ENCODE peak calls at places on chromosomes 1 and 21, in eight cellular contexts. One of them, this sample, is unnamed.

GRCh38 chr1:201850053-201850397 is 21.1 kb downstream of the IPO9 start:
- DNase-seq in stimulated activated CD8-positive, alpha-beta memory T cell treated with anti-CD3 and anti-CD28 coated beads, Interleukin-4, amount 100 ng/mL, for 4 hours: no peak
- DNase-seq in T1000: no peak
- DNase-seq in mucosa of descending colon: no peak
- DNase-seq in GM10248: no peak
- DNase-seq in endothelial cell: no peak
- DNase-seq in activated CD4-positive, alpha-beta T cell treated with anti-CD3 and anti-CD28 coated beads for 4 hours: no peak
- DNase-seq in GM12891: no peak
- DNase-seq in this sample: no peak

GRCh38 chr21:28482657-28483056 is 510.0 kb downstream of the LTN1 start:
- DNase-seq in stimulated activated CD8-positive, alpha-beta memory T cell treated with anti-CD3 and anti-CD28 coated beads, Interleukin-4, amount 100 ng/mL, for 4 hours: no peak
- DNase-seq in T1000: no peak
- DNase-seq in mucosa of descending colon: no peak
- DNase-seq in GM10248: no peak
- DNase-seq in endothelial cell: no peak
- DNase-seq in activated CD4-positive, alpha-beta T cell treated with anti-CD3 and anti-CD28 coated beads for 4 hours: no peak
- DNase-seq in GM12891: no peak
- DNase-seq in this sample: no peak

GRCh38 chr21:45787371-45787770 is 143.8 kb downstream of the PCBP3 start:
- DNase-seq in stimulated activated CD8-positive, alpha-beta memory T cell treated with anti-CD3 and anti-CD28 coated beads, Interleukin-4, amount 100 ng/mL, for 4 hours: no peak
- DNase-seq in T1000: no peak
- DNase-seq in mucosa of descending colon: no peak
- DNase-seq in GM10248: no peak
- DNase-seq in endothelial cell: no peak
- DNase-seq in activated CD4-positive, alpha-beta T cell treated with anti-CD3 and anti-CD28 coated beads for 4 hours: no peak
- DNase-seq in GM12891: no peak
- DNase-seq in this sample: no peak

GRCh38 chr1:160429702-160430535 is 29.6 kb downstream of the VANGL2 start:
- DNase-seq in stimulated activated CD8-positive, alpha-beta memory T cell treated with anti-CD3 and anti-CD28 coated beads, Interleukin-4, amount 100 ng/mL, for 4 hours: no peak
- DNase-seq in T1000: no peak
- DNase-seq in mucosa of descending colon: no peak
- DNase-seq in GM10248: peak; percentile 64
- DNase-seq in endothelial cell: no peak
- DNase-seq in activated CD4-positive, alpha-beta T cell treated with anti-CD3 and anti-CD28 coated beads for 4 hours: no peak
- DNase-seq in GM12891: no peak
- DNase-seq in this sample: no peak

GRCh38 chr1:115184951-115185331 is 95.6 kb upstream of the TSPAN2 start:
- DNase-seq in stimulated activated CD8-positive, alpha-beta memory T cell treated with anti-CD3 and anti-CD28 coated beads, Interleukin-4, amount 100 ng/mL, for 4 hours: no peak
- DNase-seq in T1000: no peak
- DNase-seq in mucosa of descending colon: no peak
- DNase-seq in GM10248: no peak
- DNase-seq in endothelial cell: no peak
- DNase-seq in activated CD4-positive, alpha-beta T cell treated with anti-CD3 and anti-CD28 coated beads for 4 hours: no peak
- DNase-seq in GM12891: no peak
- DNase-seq in this sample: no peak

GRCh38 chr21:35071347-35071746 is 22.2 kb upstream of the RUNX1 start:
- DNase-seq in stimulated activated CD8-positive, alpha-beta memory T cell treated with anti-CD3 and anti-CD28 coated beads, Interleukin-4, amount 100 ng/mL, for 4 hours: no peak
- DNase-seq in T1000: no peak
- DNase-seq in mucosa of descending colon: no peak
- DNase-seq in GM10248: no peak
- DNase-seq in endothelial cell: no peak
- DNase-seq in activated CD4-positive, alpha-beta T cell treated with anti-CD3 and anti-CD28 coated beads for 4 hours: no peak
- DNase-seq in GM12891: no peak
- DNase-seq in this sample: no peak

GRCh38 chr1:70083519-70083918 is 121.9 kb downstream of the LRRC40 start:
- DNase-seq in stimulated activated CD8-positive, alpha-beta memory T cell treated with anti-CD3 and anti-CD28 coated beads, Interleukin-4, amount 100 ng/mL, for 4 hours: no peak
- DNase-seq in T1000: no peak
- DNase-seq in mucosa of descending colon: no peak
- DNase-seq in GM10248: peak; percentile 9
- DNase-seq in endothelial cell: no peak
- DNase-seq in activated CD4-positive, alpha-beta T cell treated with anti-CD3 and anti-CD28 coated beads for 4 hours: no peak
- DNase-seq in GM12891: no peak
- DNase-seq in this sample: no peak

GRCh38 chr1:225476538-225476988 is 48.7 kb upstream of the LBR start:
- DNase-seq in stimulated activated CD8-positive, alpha-beta memory T cell treated with anti-CD3 and anti-CD28 coated beads, Interleukin-4, amount 100 ng/mL, for 4 hours: no peak
- DNase-seq in T1000: no peak
- DNase-seq in mucosa of descending colon: no peak
- DNase-seq in GM10248: no peak
- DNase-seq in endothelial cell: no peak
- DNase-seq in activated CD4-positive, alpha-beta T cell treated with anti-CD3 and anti-CD28 coated beads for 4 hours: no peak
- DNase-seq in GM12891: no peak
- DNase-seq in this sample: no peak

GRCh38 chr1:44423706-44424546 is 18.9 kb downstream of the RNF220 start:
- DNase-seq in stimulated activated CD8-positive, alpha-beta memory T cell treated with anti-CD3 and anti-CD28 coated beads, Interleukin-4, amount 100 ng/mL, for 4 hours: no peak
- DNase-seq in T1000: no peak
- DNase-seq in mucosa of descending colon: peak; percentile 81
- DNase-seq in GM10248: no peak
- DNase-seq in endothelial cell: peak; percentile 16
- DNase-seq in activated CD4-positive, alpha-beta T cell treated with anti-CD3 and anti-CD28 coated beads for 4 hours: no peak
- DNase-seq in GM12891: no peak
- DNase-seq in this sample: no peak

GRCh38 chr1:212455406-212456165 is 22.9 kb downstream of the NENF start:
- DNase-seq in stimulated activated CD8-positive, alpha-beta memory T cell treated with anti-CD3 and anti-CD28 coated beads, Interleukin-4, amount 100 ng/mL, for 4 hours: peak; percentile 59
- DNase-seq in T1000: peak; percentile 79
- DNase-seq in mucosa of descending colon: peak; percentile 93
- DNase-seq in GM10248: peak; percentile 82
- DNase-seq in endothelial cell: peak; percentile 93
- DNase-seq in activated CD4-positive, alpha-beta T cell treated with anti-CD3 and anti-CD28 coated beads for 4 hours: peak; percentile 85
- DNase-seq in GM12891: peak; percentile 61
- DNase-seq in this sample: peak; percentile 85

GRCh38 chr1:159867322-159868064 is 5.0 kb upstream of the VSIG8 start:
- DNase-seq in stimulated activated CD8-positive, alpha-beta memory T cell treated with anti-CD3 and anti-CD28 coated beads, Interleukin-4, amount 100 ng/mL, for 4 hours: no peak
- DNase-seq in T1000: no peak
- DNase-seq in mucosa of descending colon: peak; percentile 90
- DNase-seq in GM10248: no peak
- DNase-seq in endothelial cell: no peak
- DNase-seq in activated CD4-positive, alpha-beta T cell treated with anti-CD3 and anti-CD28 coated beads for 4 hours: no peak
- DNase-seq in GM12891: no peak
- DNase-seq in this sample: no peak

GRCh38 chr1:20484526-20485462 is 1.2 kb downstream of the CAMK2N1 start:
- DNase-seq in stimulated activated CD8-positive, alpha-beta memory T cell treated with anti-CD3 and anti-CD28 coated beads, Interleukin-4, amount 100 ng/mL, for 4 hours: no peak
- DNase-seq in T1000: no peak
- DNase-seq in mucosa of descending colon: peak; percentile 41
- DNase-seq in GM10248: no peak
- DNase-seq in endothelial cell: peak; percentile 23
- DNase-seq in activated CD4-positive, alpha-beta T cell treated with anti-CD3 and anti-CD28 coated beads for 4 hours: no peak
- DNase-seq in GM12891: no peak
- DNase-seq in this sample: no peak

GRCh38 chr1:93876284-93876683 is 2.7 kb downstream of the DNTTIP2 start:
- DNase-seq in stimulated activated CD8-positive, alpha-beta memory T cell treated with anti-CD3 and anti-CD28 coated beads, Interleukin-4, amount 100 ng/mL, for 4 hours: no peak
- DNase-seq in T1000: no peak
- DNase-seq in mucosa of descending colon: no peak
- DNase-seq in GM10248: no peak
- DNase-seq in endothelial cell: no peak
- DNase-seq in activated CD4-positive, alpha-beta T cell treated with anti-CD3 and anti-CD28 coated beads for 4 hours: no peak
- DNase-seq in GM12891: no peak
- DNase-seq in this sample: no peak

GRCh38 chr1:247642742-247643141 is 36.8 kb downstream of the OR13G1 start:
- DNase-seq in stimulated activated CD8-positive, alpha-beta memory T cell treated with anti-CD3 and anti-CD28 coated beads, Interleukin-4, amount 100 ng/mL, for 4 hours: no peak
- DNase-seq in T1000: no peak
- DNase-seq in mucosa of descending colon: no peak
- DNase-seq in GM10248: no peak
- DNase-seq in endothelial cell: no peak
- DNase-seq in activated CD4-positive, alpha-beta T cell treated with anti-CD3 and anti-CD28 coated beads for 4 hours: no peak
- DNase-seq in GM12891: no peak
- DNase-seq in this sample: no peak

GRCh38 chr1:25051906-25052305 is 121.8 kb upstream of the RUNX3 start:
- DNase-seq in stimulated activated CD8-positive, alpha-beta memory T cell treated with anti-CD3 and anti-CD28 coated beads, Interleukin-4, amount 100 ng/mL, for 4 hours: no peak
- DNase-seq in T1000: no peak
- DNase-seq in mucosa of descending colon: no peak
- DNase-seq in GM10248: no peak
- DNase-seq in endothelial cell: no peak
- DNase-seq in activated CD4-positive, alpha-beta T cell treated with anti-CD3 and anti-CD28 coated beads for 4 hours: no peak
- DNase-seq in GM12891: no peak
- DNase-seq in this sample: no peak

GRCh38 chr1:155940993-155941844 is at the start of gene RXFP4:
- DNase-seq in stimulated activated CD8-positive, alpha-beta memory T cell treated with anti-CD3 and anti-CD28 coated beads, Interleukin-4, amount 100 ng/mL, for 4 hours: no peak
- DNase-seq in T1000: no peak
- DNase-seq in mucosa of descending colon: peak; percentile 91
- DNase-seq in GM10248: peak; percentile 37
- DNase-seq in endothelial cell: peak; percentile 38
- DNase-seq in activated CD4-positive, alpha-beta T cell treated with anti-CD3 and anti-CD28 coated beads for 4 hours: no peak
- DNase-seq in GM12891: no peak
- DNase-seq in this sample: no peak

GRCh38 chr1:2288816-2289536 is 60.9 kb downstream of the SKI start:
- DNase-seq in stimulated activated CD8-positive, alpha-beta memory T cell treated with anti-CD3 and anti-CD28 coated beads, Interleukin-4, amount 100 ng/mL, for 4 hours: no peak
- DNase-seq in T1000: no peak
- DNase-seq in mucosa of descending colon: no peak
- DNase-seq in GM10248: no peak
- DNase-seq in endothelial cell: no peak
- DNase-seq in activated CD4-positive, alpha-beta T cell treated with anti-CD3 and anti-CD28 coated beads for 4 hours: no peak
- DNase-seq in GM12891: no peak
- DNase-seq in this sample: no peak

GRCh38 chr1:85484264-85484663 is 19.3 kb upstream of the DDAH1 start:
- DNase-seq in stimulated activated CD8-positive, alpha-beta memory T cell treated with anti-CD3 and anti-CD28 coated beads, Interleukin-4, amount 100 ng/mL, for 4 hours: no peak
- DNase-seq in T1000: no peak
- DNase-seq in mucosa of descending colon: no peak
- DNase-seq in GM10248: no peak
- DNase-seq in endothelial cell: no peak
- DNase-seq in activated CD4-positive, alpha-beta T cell treated with anti-CD3 and anti-CD28 coated beads for 4 hours: no peak
- DNase-seq in GM12891: no peak
- DNase-seq in this sample: no peak

GRCh38 chr21:31395268-31395667 is 51.2 kb upstream of the TIAM1 start:
- DNase-seq in stimulated activated CD8-positive, alpha-beta memory T cell treated with anti-CD3 and anti-CD28 coated beads, Interleukin-4, amount 100 ng/mL, for 4 hours: no peak
- DNase-seq in T1000: no peak
- DNase-seq in mucosa of descending colon: no peak
- DNase-seq in GM10248: no peak
- DNase-seq in endothelial cell: no peak
- DNase-seq in activated CD4-positive, alpha-beta T cell treated with anti-CD3 and anti-CD28 coated beads for 4 hours: no peak
- DNase-seq in GM12891: no peak
- DNase-seq in this sample: no peak

GRCh38 chr1:186985889-186986491 is 157.2 kb downstream of the PLA2G4A start:
- DNase-seq in stimulated activated CD8-positive, alpha-beta memory T cell treated with anti-CD3 and anti-CD28 coated beads, Interleukin-4, amount 100 ng/mL, for 4 hours: no peak
- DNase-seq in T1000: no peak
- DNase-seq in mucosa of descending colon: peak; percentile 39
- DNase-seq in GM10248: peak; percentile 38
- DNase-seq in endothelial cell: peak; percentile 28
- DNase-seq in activated CD4-positive, alpha-beta T cell treated with anti-CD3 and anti-CD28 coated beads for 4 hours: no peak
- DNase-seq in GM12891: peak; percentile 10
- DNase-seq in this sample: no peak

GRCh38 chr1:217620814-217621213 is 10.1 kb downstream of the GPATCH2 start:
- DNase-seq in stimulated activated CD8-positive, alpha-beta memory T cell treated with anti-CD3 and anti-CD28 coated beads, Interleukin-4, amount 100 ng/mL, for 4 hours: no peak
- DNase-seq in T1000: no peak
- DNase-seq in mucosa of descending colon: no peak
- DNase-seq in GM10248: peak; percentile 72
- DNase-seq in endothelial cell: no peak
- DNase-seq in activated CD4-positive, alpha-beta T cell treated with anti-CD3 and anti-CD28 coated beads for 4 hours: no peak
- DNase-seq in GM12891: peak; percentile 15
- DNase-seq in this sample: no peak

GRCh38 chr1:224526771-224527170 is 89.3 kb upstream of the CNIH3 start:
- DNase-seq in stimulated activated CD8-positive, alpha-beta memory T cell treated with anti-CD3 and anti-CD28 coated beads, Interleukin-4, amount 100 ng/mL, for 4 hours: no peak
- DNase-seq in T1000: no peak
- DNase-seq in mucosa of descending colon: no peak
- DNase-seq in GM10248: no peak
- DNase-seq in endothelial cell: no peak
- DNase-seq in activated CD4-positive, alpha-beta T cell treated with anti-CD3 and anti-CD28 coated beads for 4 hours: no peak
- DNase-seq in GM12891: no peak
- DNase-seq in this sample: no peak

GRCh38 chr21:39660596-39660995 is 47.9 kb downstream of the B3GALT5 start:
- DNase-seq in stimulated activated CD8-positive, alpha-beta memory T cell treated with anti-CD3 and anti-CD28 coated beads, Interleukin-4, amount 100 ng/mL, for 4 hours: no peak
- DNase-seq in T1000: peak; percentile 15
- DNase-seq in mucosa of descending colon: peak; percentile 55
- DNase-seq in GM10248: no peak
- DNase-seq in endothelial cell: peak; percentile 52
- DNase-seq in activated CD4-positive, alpha-beta T cell treated with anti-CD3 and anti-CD28 coated beads for 4 hours: no peak
- DNase-seq in GM12891: no peak
- DNase-seq in this sample: no peak

GRCh38 chr1:32200226-32201010 is at the start of gene CCDC28B:
- DNase-seq in stimulated activated CD8-positive, alpha-beta memory T cell treated with anti-CD3 and anti-CD28 coated beads, Interleukin-4, amount 100 ng/mL, for 4 hours: no peak
- DNase-seq in T1000: peak; percentile 56
- DNase-seq in mucosa of descending colon: peak; percentile 59
- DNase-seq in GM10248: peak; percentile 78
- DNase-seq in endothelial cell: peak; percentile 44
- DNase-seq in activated CD4-positive, alpha-beta T cell treated with anti-CD3 and anti-CD28 coated beads for 4 hours: peak; percentile 45
- DNase-seq in GM12891: peak; percentile 71
- DNase-seq in this sample: peak; percentile 52

GRCh38 chr1:153387001-153387400 is 3.9 kb downstream of the S100A8 start:
- DNase-seq in stimulated activated CD8-positive, alpha-beta memory T cell treated with anti-CD3 and anti-CD28 coated beads, Interleukin-4, amount 100 ng/mL, for 4 hours: no peak
- DNase-seq in T1000: no peak
- DNase-seq in mucosa of descending colon: no peak
- DNase-seq in GM10248: no peak
- DNase-seq in endothelial cell: no peak
- DNase-seq in activated CD4-positive, alpha-beta T cell treated with anti-CD3 and anti-CD28 coated beads for 4 hours: no peak
- DNase-seq in GM12891: no peak
- DNase-seq in this sample: no peak

GRCh38 chr21:16079830-16080229 is 350.0 kb downstream of the USP25 start:
- DNase-seq in stimulated activated CD8-positive, alpha-beta memory T cell treated with anti-CD3 and anti-CD28 coated beads, Interleukin-4, amount 100 ng/mL, for 4 hours: no peak
- DNase-seq in T1000: no peak
- DNase-seq in mucosa of descending colon: no peak
- DNase-seq in GM10248: no peak
- DNase-seq in endothelial cell: no peak
- DNase-seq in activated CD4-positive, alpha-beta T cell treated with anti-CD3 and anti-CD28 coated beads for 4 hours: no peak
- DNase-seq in GM12891: no peak
- DNase-seq in this sample: no peak

GRCh38 chr1:54973205-54973921 is 7.1 kb upstream of the TMEM61 start:
- DNase-seq in stimulated activated CD8-positive, alpha-beta memory T cell treated with anti-CD3 and anti-CD28 coated beads, Interleukin-4, amount 100 ng/mL, for 4 hours: no peak
- DNase-seq in T1000: no peak
- DNase-seq in mucosa of descending colon: peak; percentile 37
- DNase-seq in GM10248: peak; percentile 10
- DNase-seq in endothelial cell: peak; percentile 48
- DNase-seq in activated CD4-positive, alpha-beta T cell treated with anti-CD3 and anti-CD28 coated beads for 4 hours: no peak
- DNase-seq in GM12891: no peak
- DNase-seq in this sample: no peak

GRCh38 chr1:34929497-34929852 is at the start of gene DLGAP3:
- DNase-seq in stimulated activated CD8-positive, alpha-beta memory T cell treated with anti-CD3 and anti-CD28 coated beads, Interleukin-4, amount 100 ng/mL, for 4 hours: no peak
- DNase-seq in T1000: no peak
- DNase-seq in mucosa of descending colon: no peak
- DNase-seq in GM10248: no peak
- DNase-seq in endothelial cell: peak; percentile 53
- DNase-seq in activated CD4-positive, alpha-beta T cell treated with anti-CD3 and anti-CD28 coated beads for 4 hours: no peak
- DNase-seq in GM12891: no peak
- DNase-seq in this sample: peak; percentile 7

GRCh38 chr1:45958317-45958716 is 154.9 kb downstream of the MAST2 start:
- DNase-seq in stimulated activated CD8-positive, alpha-beta memory T cell treated with anti-CD3 and anti-CD28 coated beads, Interleukin-4, amount 100 ng/mL, for 4 hours: no peak
- DNase-seq in T1000: no peak
- DNase-seq in mucosa of descending colon: no peak
- DNase-seq in GM10248: no peak
- DNase-seq in endothelial cell: no peak
- DNase-seq in activated CD4-positive, alpha-beta T cell treated with anti-CD3 and anti-CD28 coated beads for 4 hours: no peak
- DNase-seq in GM12891: no peak
- DNase-seq in this sample: no peak

GRCh38 chr1:225413708-225414375 is 14.0 kb downstream of the LBR start:
- DNase-seq in stimulated activated CD8-positive, alpha-beta memory T cell treated with anti-CD3 and anti-CD28 coated beads, Interleukin-4, amount 100 ng/mL, for 4 hours: no peak
- DNase-seq in T1000: no peak
- DNase-seq in mucosa of descending colon: no peak
- DNase-seq in GM10248: no peak
- DNase-seq in endothelial cell: no peak
- DNase-seq in activated CD4-positive, alpha-beta T cell treated with anti-CD3 and anti-CD28 coated beads for 4 hours: no peak
- DNase-seq in GM12891: no peak
- DNase-seq in this sample: no peak

GRCh38 chr1:44811714-44812151 is 3.4 kb downstream of the BTBD19 start:
- DNase-seq in stimulated activated CD8-positive, alpha-beta memory T cell treated with anti-CD3 and anti-CD28 coated beads, Interleukin-4, amount 100 ng/mL, for 4 hours: no peak
- DNase-seq in T1000: no peak
- DNase-seq in mucosa of descending colon: no peak
- DNase-seq in GM10248: no peak
- DNase-seq in endothelial cell: no peak
- DNase-seq in activated CD4-positive, alpha-beta T cell treated with anti-CD3 and anti-CD28 coated beads for 4 hours: no peak
- DNase-seq in GM12891: no peak
- DNase-seq in this sample: no peak

GRCh38 chr1:53371121-53371666 is 43.3 kb upstream of the LRP8 start:
- DNase-seq in stimulated activated CD8-positive, alpha-beta memory T cell treated with anti-CD3 and anti-CD28 coated beads, Interleukin-4, amount 100 ng/mL, for 4 hours: no peak
- DNase-seq in T1000: no peak
- DNase-seq in mucosa of descending colon: no peak
- DNase-seq in GM10248: no peak
- DNase-seq in endothelial cell: no peak
- DNase-seq in activated CD4-positive, alpha-beta T cell treated with anti-CD3 and anti-CD28 coated beads for 4 hours: no peak
- DNase-seq in GM12891: no peak
- DNase-seq in this sample: no peak

GRCh38 chr1:47927165-47927564 is 70.0 kb downstream of the TRABD2B start:
- DNase-seq in stimulated activated CD8-positive, alpha-beta memory T cell treated with anti-CD3 and anti-CD28 coated beads, Interleukin-4, amount 100 ng/mL, for 4 hours: no peak
- DNase-seq in T1000: no peak
- DNase-seq in mucosa of descending colon: no peak
- DNase-seq in GM10248: no peak
- DNase-seq in endothelial cell: no peak
- DNase-seq in activated CD4-positive, alpha-beta T cell treated with anti-CD3 and anti-CD28 coated beads for 4 hours: no peak
- DNase-seq in GM12891: no peak
- DNase-seq in this sample: no peak

GRCh38 chr1:107683683-107684082 is 281.3 kb downstream of the VAV3 start:
- DNase-seq in stimulated activated CD8-positive, alpha-beta memory T cell treated with anti-CD3 and anti-CD28 coated beads, Interleukin-4, amount 100 ng/mL, for 4 hours: no peak
- DNase-seq in T1000: no peak
- DNase-seq in mucosa of descending colon: peak; percentile 47
- DNase-seq in GM10248: no peak
- DNase-seq in endothelial cell: no peak
- DNase-seq in activated CD4-positive, alpha-beta T cell treated with anti-CD3 and anti-CD28 coated beads for 4 hours: no peak
- DNase-seq in GM12891: no peak
- DNase-seq in this sample: no peak